ENCODE peak calls at places on chromosome 22, in five cellular contexts. J is IMR-90, A is SK-N-SH, R is GM12878, G is K562. M is an unnamed sample.

GRCh38 chr22:35552186-35552842 is 11.7 kb downstream of the RASD2 start:
- DNase-seq in J (no peak), A (peak; percentile 87), R (no peak), G (peak; percentile 93), M (peak; percentile 23)

GRCh38 chr22:23242473-23243001 is 62.2 kb downstream of the BCR start:
- DNase-seq in J (peak; percentile 46), A (no peak), R (no peak), G (no peak), M (no peak)

GRCh38 chr22:24060375-24060788 is 49.3 kb downstream of the CABIN1 start:
- DNase-seq in J (peak; percentile 96), A (no peak), R (no peak), G (no peak), M (no peak)

GRCh38 chr22:33706100-33706499 is 214.2 kb downstream of the LARGE1 start:
- DNase-seq in J (no peak), A (no peak), R (no peak), G (no peak), M (no peak)

GRCh38 chr22:46545041-46545796 is 7.8 kb upstream of the CELSR1 start:
- DNase-seq in J (peak; percentile 18), A (no peak), R (peak; percentile 25), G (no peak), M (no peak)

GRCh38 chr22:23751441-23751996 is 607 bp upstream of the ZNF70 start:
- DNase-seq in J (no peak), A (no peak), R (no peak), G (no peak), M (no peak)

GRCh38 chr22:24230911-24231656 is 13.8 kb downstream of the GGT5 start:
- DNase-seq in J (no peak), A (peak; percentile 53), R (no peak), G (peak; percentile 65), M (no peak)

GRCh38 chr22:43534916-43535315 is 123.1 kb downstream of the MPPED1 start:
- DNase-seq in J (no peak), A (no peak), R (no peak), G (no peak), M (no peak)

GRCh38 chr22:49066619-49067018 is 761.1 kb downstream of the BRD1 start:
- DNase-seq in J (no peak), A (no peak), R (no peak), G (no peak), M (no peak)

GRCh38 chr22:36807627-36808026 is 9.2 kb downstream of the PVALB start:
- DNase-seq in J (no peak), A (no peak), R (no peak), G (no peak), M (no peak)

GRCh38 chr22:23065069-23065451 is 5.3 kb upstream of the GNAZ start:
- DNase-seq in J (no peak), A (peak; percentile 3), R (no peak), G (peak; percentile 55), M (no peak)

GRCh38 chr22:40499187-40499753 is 128.9 kb downstream of the SGSM3 start:
- DNase-seq in J (peak; percentile 99), A (peak; percentile 14), R (peak; percentile 55), G (peak; percentile 33), M (peak; percentile 84)

GRCh38 chr22:17792289-17792688 is 18.0 kb upstream of the BID start:
- DNase-seq in J (no peak), A (no peak), R (no peak), G (peak; percentile 52), M (no peak)

GRCh38 chr22:35627267-35628041 is 10.3 kb upstream of the MB start:
- DNase-seq in J (peak; percentile 90), A (peak; percentile 68), R (no peak), G (no peak), M (peak; percentile 64)

GRCh38 chr22:29060251-29060650 is 1.4 kb downstream of the C22orf31 start:
- DNase-seq in J (no peak), A (no peak), R (no peak), G (no peak), M (no peak)

GRCh38 chr22:40603088-40603605 is 33.4 kb downstream of the MRTFA start:
- DNase-seq in J (peak; percentile 78), A (no peak), R (no peak), G (no peak), M (no peak)

GRCh38 chr22:25395915-25396314 is 168.6 kb upstream of the GRK3 start:
- DNase-seq in J (no peak), A (no peak), R (no peak), G (no peak), M (peak; percentile 91)

GRCh38 chr22:28594784-28595324 is 84.8 kb downstream of the TTC28 start:
- DNase-seq in J (peak; percentile 77), A (peak; percentile 60), R (no peak), G (peak; percentile 14), M (peak; percentile 54)

GRCh38 chr22:45743687-45744086 is 72.1 kb downstream of the ATXN10 start:
- DNase-seq in J (no peak), A (no peak), R (no peak), G (no peak), M (peak; percentile 16)

GRCh38 chr22:27557554-27558060 is 243.9 kb downstream of the MN1 start:
- DNase-seq in J (no peak), A (no peak), R (no peak), G (peak; percentile 45), M (no peak)

GRCh38 chr22:50723991-50724390 is 14.0 kb upstream of the ACR start:
- DNase-seq in J (peak; percentile 17), A (no peak), R (no peak), G (no peak), M (no peak)

GRCh38 chr22:17319541-17319940 is 49.7 kb upstream of the CECR2 start:
- DNase-seq in J (no peak), A (no peak), R (no peak), G (no peak), M (no peak)

GRCh38 chr22:23070418-23071162 is at the start of gene GNAZ:
- DNase-seq in J (no peak), A (peak; percentile 84), R (no peak), G (no peak), M (no peak)

GRCh38 chr22:37559521-37559900 is 769 bp upstream of the CDC42EP1 start:
- DNase-seq in J (no peak), A (no peak), R (no peak), G (no peak), M (no peak)

GRCh38 chr22:48102581-48102980 is 1340.1 kb downstream of the TBC1D22A start:
- DNase-seq in J (no peak), A (no peak), R (no peak), G (no peak), M (no peak)

GRCh38 chr22:43333978-43334377 is 9.2 kb downstream of the SCUBE1 start:
- DNase-seq in J (no peak), A (no peak), R (no peak), G (no peak), M (no peak)

GRCh38 chr22:41260871-41261270 is 20.1 kb upstream of the CHADL start:
- DNase-seq in J (no peak), A (no peak), R (no peak), G (no peak), M (no peak)

GRCh38 chr22:36762687-36763260 is 13.1 kb downstream of the IFT27 start:
- DNase-seq in J (peak; percentile 68), A (no peak), R (no peak), G (no peak), M (no peak)

GRCh38 chr22:35326854-35327562 is 27.3 kb downstream of the TOM1 start:
- DNase-seq in J (no peak), A (no peak), R (no peak), G (no peak), M (no peak)

GRCh38 chr22:18091478-18091877 is 13.7 kb downstream of the PEX26 start:
- DNase-seq in J (no peak), A (no peak), R (no peak), G (no peak), M (no peak)

GRCh38 chr22:24208012-24208749 is 26.9 kb downstream of the SUSD2 start:
- DNase-seq in J (peak; percentile 98), A (peak; percentile 2), R (no peak), G (no peak), M (peak; percentile 92)

GRCh38 chr22:49905465-49905864 is 12.8 kb downstream of the ALG12 start:
- DNase-seq in J (no peak), A (no peak), R (no peak), G (no peak), M (no peak)

GRCh38 chr22:40157546-40157945 is 20.2 kb upstream of the TNRC6B start:
- DNase-seq in J (no peak), A (no peak), R (no peak), G (no peak), M (no peak)

GRCh38 chr22:50477923-50478322 is 3.1 kb upstream of the SBF1 start:
- DNase-seq in J (no peak), A (no peak), R (no peak), G (no peak), M (no peak)

GRCh38 chr22:46769191-46769675 is 6.8 kb downstream of the TBC1D22A start:
- DNase-seq in J (no peak), A (no peak), R (no peak), G (no peak), M (no peak)

GRCh38 chr22:26552466-26552865 is 37.5 kb downstream of the TPST2 start:
- DNase-seq in J (peak; percentile 73), A (no peak), R (no peak), G (no peak), M (no peak)

GRCh38 chr22:22082960-22083359 is 100.4 kb upstream of the TOP3B start:
- DNase-seq in J (no peak), A (no peak), R (no peak), G (no peak), M (no peak)

GRCh38 chr22:42330953-42331525 is 60.6 kb upstream of the TCF20 start:
- DNase-seq in J (no peak), A (no peak), R (no peak), G (no peak), M (no peak)
- TF ChIP-seq MXI1 in J (no peak), A (no peak), R (no peak), G (no peak), M (no peak)

DNA sequence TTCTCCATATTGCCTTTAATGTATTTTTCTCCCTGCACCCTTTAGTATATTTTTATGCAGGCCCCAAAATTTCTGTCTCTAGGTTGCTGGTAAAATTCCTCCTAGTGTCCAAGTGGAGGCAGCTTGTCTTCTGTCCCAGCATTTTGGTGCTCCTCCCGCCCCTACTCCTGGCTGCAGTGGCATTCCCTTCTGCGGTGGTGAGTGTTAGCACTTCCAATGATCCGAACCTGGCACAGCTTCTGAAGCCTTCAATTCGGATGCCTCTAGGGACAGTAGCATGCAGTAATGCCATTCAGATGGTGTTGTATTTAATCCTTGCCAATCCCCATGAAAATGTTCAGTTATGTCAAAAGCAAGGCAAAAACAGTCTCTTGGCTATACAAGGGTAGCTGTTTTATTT is 5.9 kb downstream of the YWHAH start:
- DNase-seq in J (no peak), A (no peak), R (no peak), G (no peak), M (no peak)
- H3K4me1 ChIP-seq in J (peaks cover 21% of the 10 kb centered on the region), A (peaks cover 28% of the 10 kb centered on the region), R (peaks cover 12% of the 10 kb centered on the region), G (peaks cover 17% of the 10 kb centered on the region), M (peaks cover 42% of the 10 kb centered on the region)

GRCh38 chr22:44576311-44577260 is 78.6 kb upstream of the RTL6 start:
- DNase-seq in J (no peak), A (no peak), R (no peak), G (no peak), M (no peak)
- TF ChIP-seq MXI1 in J (no peak), A (no peak), R (no peak), G (no peak), M (no peak)

DNA sequence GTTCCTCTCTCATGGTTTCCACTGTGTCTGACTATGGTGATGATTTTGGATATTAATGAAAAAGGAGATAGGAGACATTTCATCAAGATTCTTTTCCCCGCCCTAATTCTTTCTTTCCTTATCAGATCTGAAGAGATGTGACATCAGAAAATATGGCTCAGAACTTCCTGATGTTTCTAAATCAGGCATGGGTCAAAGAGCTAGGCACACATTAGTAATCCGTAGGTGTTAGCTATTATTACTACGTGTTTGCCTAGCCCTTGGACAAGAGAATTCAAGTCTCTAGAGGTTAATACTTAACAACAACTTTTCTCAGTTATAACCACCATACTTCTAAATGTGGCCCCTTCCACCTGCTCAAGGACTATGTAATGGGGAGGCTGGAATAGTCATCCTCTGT is 5.8 kb downstream of the JOSD1 start:
- DNase-seq in J (no peak), A (no peak), R (no peak), G (no peak), M (no peak)
- H3K4me1 ChIP-seq in J (peaks cover 8% of the 10 kb centered on the region), A (peaks cover 5% of the 10 kb centered on the region), R (peaks cover 4% of the 10 kb centered on the region), G (peaks cover 41% of the 10 kb centered on the region), M (peaks cover 69% of the 10 kb centered on the region)